ENCODE peak calls at places on chromosomes 5 and 9, in seven cellular contexts. One of them, this sample, is unnamed.

GRCh38 chr5:137431051-137431450 is 68.1 kb downstream of the SPOCK1 start:
- DNase-seq in SK-N-SH: no peak
- DNase-seq in HCT116: no peak
- DNase-seq in K562: no peak
- DNase-seq in GM12878: no peak
- DNase-seq in HepG2: no peak
- DNase-seq in H1: no peak
- DNase-seq in this sample: no peak

GRCh38 chr5:4295663-4296339 is 700.2 kb downstream of the IRX1 start:
- DNase-seq in SK-N-SH: peak; percentile 45
- DNase-seq in HCT116: no peak
- DNase-seq in K562: peak; percentile 20
- DNase-seq in GM12878: no peak
- DNase-seq in HepG2: no peak
- DNase-seq in H1: peak; percentile 13
- DNase-seq in this sample: no peak

GRCh38 chr5:61477788-61478187 is 145.7 kb downstream of the ZSWIM6 start:
- DNase-seq in SK-N-SH: no peak
- DNase-seq in HCT116: no peak
- DNase-seq in K562: no peak
- DNase-seq in GM12878: no peak
- DNase-seq in HepG2: no peak
- DNase-seq in H1: no peak
- DNase-seq in this sample: no peak

GRCh38 chr5:141650851-141651727 is at the start of gene FCHSD1:
- DNase-seq in SK-N-SH: peak; percentile 99
- DNase-seq in HCT116: peak; percentile 65
- DNase-seq in K562: peak; percentile 98
- DNase-seq in GM12878: no peak
- DNase-seq in HepG2: peak; percentile 63
- DNase-seq in H1: peak; percentile 66
- DNase-seq in this sample: peak; percentile 89

GRCh38 chr5:173765661-173766060 is 122.5 kb upstream of the CPEB4 start:
- DNase-seq in SK-N-SH: no peak
- DNase-seq in HCT116: no peak
- DNase-seq in K562: no peak
- DNase-seq in GM12878: no peak
- DNase-seq in HepG2: no peak
- DNase-seq in H1: no peak
- DNase-seq in this sample: no peak

GRCh38 chr9:135147938-135148337 is 60.5 kb downstream of the OLFM1 start:
- DNase-seq in SK-N-SH: no peak
- DNase-seq in HCT116: no peak
- DNase-seq in K562: no peak
- DNase-seq in GM12878: no peak
- DNase-seq in HepG2: no peak
- DNase-seq in H1: no peak
- DNase-seq in this sample: no peak

GRCh38 chr9:114072181-114073140 is 5.6 kb downstream of the AMBP start:
- DNase-seq in SK-N-SH: no peak
- DNase-seq in HCT116: no peak
- DNase-seq in K562: no peak
- DNase-seq in GM12878: no peak
- DNase-seq in HepG2: no peak
- DNase-seq in H1: no peak
- DNase-seq in this sample: no peak

GRCh38 chr9:6930827-6931226 is 173.1 kb downstream of the KDM4C start:
- DNase-seq in SK-N-SH: no peak
- DNase-seq in HCT116: no peak
- DNase-seq in K562: no peak
- DNase-seq in GM12878: no peak
- DNase-seq in HepG2: no peak
- DNase-seq in H1: no peak
- DNase-seq in this sample: no peak

GRCh38 chr9:113620377-113621161 is 157.0 kb downstream of the RGS3 start:
- DNase-seq in SK-N-SH: peak; percentile 83
- DNase-seq in HCT116: peak; percentile 56
- DNase-seq in K562: no peak
- DNase-seq in GM12878: no peak
- DNase-seq in HepG2: peak; percentile 77
- DNase-seq in H1: peak; percentile 53
- DNase-seq in this sample: peak; percentile 55

GRCh38 chr9:36407122-36407723 is 7.2 kb upstream of the RNF38 start:
- DNase-seq in SK-N-SH: peak; percentile 64
- DNase-seq in HCT116: peak; percentile 50
- DNase-seq in K562: peak; percentile 25
- DNase-seq in GM12878: peak; percentile 25
- DNase-seq in HepG2: peak; percentile 63
- DNase-seq in H1: no peak
- DNase-seq in this sample: no peak

GRCh38 chr9:137642892-137643291 is 24.1 kb downstream of the EHMT1 start:
- DNase-seq in SK-N-SH: no peak
- DNase-seq in HCT116: no peak
- DNase-seq in K562: no peak
- DNase-seq in GM12878: no peak
- DNase-seq in HepG2: no peak
- DNase-seq in H1: no peak
- DNase-seq in this sample: no peak

GRCh38 chr5:154331924-154332323 is 113.9 kb upstream of the SAP30L start:
- DNase-seq in SK-N-SH: no peak
- DNase-seq in HCT116: no peak
- DNase-seq in K562: no peak
- DNase-seq in GM12878: no peak
- DNase-seq in HepG2: no peak
- DNase-seq in H1: no peak
- DNase-seq in this sample: no peak

GRCh38 chr9:107142896-107143603 is 140.0 kb upstream of the RAD23B start:
- DNase-seq in SK-N-SH: no peak
- DNase-seq in HCT116: no peak
- DNase-seq in K562: no peak
- DNase-seq in GM12878: no peak
- DNase-seq in HepG2: no peak
- DNase-seq in H1: no peak
- DNase-seq in this sample: no peak

GRCh38 chr5:66009277-66009676 is 82.9 kb downstream of the ERBIN start:
- DNase-seq in SK-N-SH: no peak
- DNase-seq in HCT116: no peak
- DNase-seq in K562: no peak
- DNase-seq in GM12878: no peak
- DNase-seq in HepG2: no peak
- DNase-seq in H1: no peak
- DNase-seq in this sample: no peak

GRCh38 chr5:76849767-76850291 is at the start of gene S100Z:
- DNase-seq in SK-N-SH: no peak
- DNase-seq in HCT116: no peak
- DNase-seq in K562: peak; percentile 82
- DNase-seq in GM12878: no peak
- DNase-seq in HepG2: no peak
- DNase-seq in H1: no peak
- DNase-seq in this sample: no peak

GRCh38 chr5:42951847-42952411 is 88.2 kb downstream of the ANXA2R start:
- DNase-seq in SK-N-SH: peak; percentile 24
- DNase-seq in HCT116: no peak
- DNase-seq in K562: no peak
- DNase-seq in GM12878: no peak
- DNase-seq in HepG2: no peak
- DNase-seq in H1: no peak
- DNase-seq in this sample: no peak

GRCh38 chr5:155085282-155085990 is 71.9 kb downstream of the KIF4B start:
- DNase-seq in SK-N-SH: no peak
- DNase-seq in HCT116: no peak
- DNase-seq in K562: no peak
- DNase-seq in GM12878: no peak
- DNase-seq in HepG2: no peak
- DNase-seq in H1: no peak
- DNase-seq in this sample: peak; percentile 63

GRCh38 chr5:124061663-124062062 is 549.7 kb downstream of the CSNK1G3 start:
- DNase-seq in SK-N-SH: no peak
- DNase-seq in HCT116: no peak
- DNase-seq in K562: no peak
- DNase-seq in GM12878: no peak
- DNase-seq in HepG2: no peak
- DNase-seq in H1: no peak
- DNase-seq in this sample: no peak

GRCh38 chr9:124792976-124793594 is 16.2 kb downstream of the OLFML2A start:
- DNase-seq in SK-N-SH: no peak
- DNase-seq in HCT116: no peak
- DNase-seq in K562: no peak
- DNase-seq in GM12878: no peak
- DNase-seq in HepG2: no peak
- DNase-seq in H1: no peak
- DNase-seq in this sample: no peak

GRCh38 chr5:90386099-90386710 is 23.4 kb downstream of the CETN3 start:
- DNase-seq in SK-N-SH: peak; percentile 5
- DNase-seq in HCT116: peak; percentile 21
- DNase-seq in K562: no peak
- DNase-seq in GM12878: no peak
- DNase-seq in HepG2: peak; percentile 24
- DNase-seq in H1: no peak
- DNase-seq in this sample: peak; percentile 54

GRCh38 chr9:81826541-81826906 is 101.7 kb upstream of the SPATA31D4 start:
- DNase-seq in SK-N-SH: no peak
- DNase-seq in HCT116: no peak
- DNase-seq in K562: no peak
- DNase-seq in GM12878: no peak
- DNase-seq in HepG2: no peak
- DNase-seq in H1: no peak
- DNase-seq in this sample: no peak

GRCh38 chr9:133973111-133973790 is 18.9 kb downstream of the VAV2 start:
- DNase-seq in SK-N-SH: no peak
- DNase-seq in HCT116: no peak
- DNase-seq in K562: no peak
- DNase-seq in GM12878: no peak
- DNase-seq in HepG2: no peak
- DNase-seq in H1: no peak
- DNase-seq in this sample: no peak

GRCh38 chr9:133970581-133970900 is 21.6 kb downstream of the VAV2 start:
- DNase-seq in SK-N-SH: no peak
- DNase-seq in HCT116: no peak
- DNase-seq in K562: no peak
- DNase-seq in GM12878: no peak
- DNase-seq in HepG2: no peak
- DNase-seq in H1: no peak
- DNase-seq in this sample: no peak

GRCh38 chr9:133971121-133971951 is 20.8 kb downstream of the VAV2 start:
- DNase-seq in SK-N-SH: peak; percentile 68
- DNase-seq in HCT116: no peak
- DNase-seq in K562: no peak
- DNase-seq in GM12878: no peak
- DNase-seq in HepG2: no peak
- DNase-seq in H1: no peak
- DNase-seq in this sample: no peak

GRCh38 chr9:133973791-133974630 is 18.1 kb downstream of the VAV2 start:
- DNase-seq in SK-N-SH: peak; percentile 36
- DNase-seq in HCT116: no peak
- DNase-seq in K562: no peak
- DNase-seq in GM12878: no peak
- DNase-seq in HepG2: peak; percentile 63
- DNase-seq in H1: no peak
- DNase-seq in this sample: no peak

GRCh38 chr9:133972041-133972970 is 19.8 kb downstream of the VAV2 start:
- DNase-seq in SK-N-SH: no peak
- DNase-seq in HCT116: no peak
- DNase-seq in K562: no peak
- DNase-seq in GM12878: no peak
- DNase-seq in HepG2: no peak
- DNase-seq in H1: no peak
- DNase-seq in this sample: no peak
- TF ChIP-seq JUND in SK-N-SH: no peak
- TF ChIP-seq JUND in HCT116: no peak
- TF ChIP-seq JUND in K562: no peak
- TF ChIP-seq JUND in GM12878: no peak
- TF ChIP-seq JUND in HepG2: no peak
- TF ChIP-seq JUND in H1: no peak
- TF ChIP-seq JUND in this sample: no peak

GRCh38 chr5:35675392-35675791 is 57.7 kb downstream of the SPEF2 start:
- DNase-seq in SK-N-SH: no peak
- DNase-seq in HCT116: no peak
- DNase-seq in K562: no peak
- DNase-seq in GM12878: no peak
- DNase-seq in HepG2: no peak
- DNase-seq in H1: no peak
- DNase-seq in this sample: no peak
- TF ChIP-seq JUND in SK-N-SH: no peak
- TF ChIP-seq JUND in HCT116: no peak
- TF ChIP-seq JUND in K562: no peak
- TF ChIP-seq JUND in GM12878: no peak
- TF ChIP-seq JUND in HepG2: no peak
- TF ChIP-seq JUND in H1: no peak
- TF ChIP-seq JUND in this sample: no peak

GRCh38 chr5:113035096-113035495 is 58.5 kb downstream of the DCP2 start:
- DNase-seq in SK-N-SH: no peak
- DNase-seq in HCT116: no peak
- DNase-seq in K562: no peak
- DNase-seq in GM12878: no peak
- DNase-seq in HepG2: no peak
- DNase-seq in H1: no peak
- DNase-seq in this sample: no peak
- TF ChIP-seq JUND in SK-N-SH: no peak
- TF ChIP-seq JUND in HCT116: no peak
- TF ChIP-seq JUND in K562: no peak
- TF ChIP-seq JUND in GM12878: no peak
- TF ChIP-seq JUND in HepG2: no peak
- TF ChIP-seq JUND in H1: no peak
- TF ChIP-seq JUND in this sample: no peak

DNA sequence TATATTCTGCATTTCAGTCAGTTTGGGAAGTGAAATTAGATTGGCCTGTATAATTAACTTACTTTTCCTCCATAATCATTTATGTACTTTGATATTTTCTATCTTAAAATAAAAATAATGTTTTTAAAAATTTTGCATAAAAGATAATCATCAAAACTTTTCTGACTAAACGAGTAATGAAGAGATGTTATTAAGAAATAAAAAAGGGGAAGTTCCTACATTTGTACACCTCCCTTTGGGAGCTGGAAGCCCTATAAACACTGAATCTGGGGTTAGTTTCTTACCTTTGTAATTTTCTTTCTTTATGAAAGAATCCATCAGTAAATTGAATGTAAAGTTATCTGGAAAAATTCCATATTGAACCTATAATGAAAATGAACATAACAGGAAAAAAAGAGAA is 86.2 kb downstream of the MRPS27 start:
- DNase-seq in SK-N-SH: no peak
- DNase-seq in HCT116: no peak
- DNase-seq in K562: no peak
- DNase-seq in GM12878: no peak
- DNase-seq in HepG2: no peak
- DNase-seq in H1: no peak
- DNase-seq in this sample: no peak
- TF ChIP-seq JUND in SK-N-SH: no peak
- TF ChIP-seq JUND in HCT116: no peak
- TF ChIP-seq JUND in K562: no peak
- TF ChIP-seq JUND in GM12878: no peak
- TF ChIP-seq JUND in HepG2: no peak
- TF ChIP-seq JUND in H1: no peak
- TF ChIP-seq JUND in this sample: no peak

This sample was measured in T47D.